ENCODE peak calls at places on chromosomes 6 and 20, in seven cellular contexts. M, K, B, X, S, A and G are unnamed samples.
A peak's percentile ranks its signal among the peaks of the same experiment; 100 is the strongest.

GRCh38 chr6:10196090-10196489 is 218.8 kb downstream of the TFAP2A start:
- DNase-seq in M (no peak), K (no peak), B (no peak), X (no peak), S (no peak), A (no peak), G (no peak)

GRCh38 chr20:62516345-62516744 is 40.5 kb upstream of the GATA5 start:
- DNase-seq in M (no peak), K (no peak), B (no peak), X (no peak), S (peak; percentile 68), A (no peak), G (no peak)

GRCh38 chr6:93644611-93645010 is 225.3 kb upstream of the EPHA7 start:
- DNase-seq in M (no peak), K (no peak), B (peak; percentile 26), X (no peak), S (no peak), A (peak; percentile 44), G (no peak)

GRCh38 chr20:51153867-51154707 is 131.2 kb upstream of the KCNG1 start:
- DNase-seq in M (no peak), K (no peak), B (no peak), X (no peak), S (no peak), A (no peak), G (peak; percentile 60)

GRCh38 chr6:167870321-167870720 is 43.6 kb downstream of the AFDN start:
- DNase-seq in M (no peak), K (no peak), B (no peak), X (no peak), S (no peak), A (no peak), G (no peak)

GRCh38 chr6:14975124-14975815 is 270.6 kb upstream of the JARID2 start:
- DNase-seq in M (no peak), K (no peak), B (peak; percentile 29), X (no peak), S (no peak), A (no peak), G (no peak)

GRCh38 chr20:13102237-13102636 is 93.5 kb downstream of the SPTLC3 start:
- DNase-seq in M (no peak), K (no peak), B (no peak), X (no peak), S (no peak), A (no peak), G (no peak)

GRCh38 chr20:51387125-51387865 is 155.2 kb downstream of the NFATC2 start:
- DNase-seq in M (no peak), K (no peak), B (no peak), X (no peak), S (no peak), A (no peak), G (no peak)

GRCh38 chr6:30761791-30762429 is 17.6 kb upstream of the IER3 start:
- DNase-seq in M (no peak), K (no peak), B (no peak), X (no peak), S (no peak), A (no peak), G (no peak)

GRCh38 chr6:21559238-21559637 is 34.3 kb upstream of the SOX4 start:
- DNase-seq in M (no peak), K (no peak), B (no peak), X (no peak), S (no peak), A (no peak), G (no peak)

GRCh38 chr20:46207783-46208182 is 89.7 kb downstream of the CD40 start:
- DNase-seq in M (no peak), K (no peak), B (no peak), X (no peak), S (no peak), A (no peak), G (no peak)

GRCh38 chr6:115977220-115977619 is 83.5 kb downstream of the FRK start:
- DNase-seq in M (no peak), K (no peak), B (no peak), X (no peak), S (no peak), A (no peak), G (no peak)

GRCh38 chr6:17672064-17672718 is 34.5 kb downstream of the NUP153 start:
- DNase-seq in M (no peak), K (no peak), B (no peak), X (no peak), S (no peak), A (no peak), G (no peak)

GRCh38 chr6:134058622-134059366 is 6.4 kb upstream of the SLC2A12 start:
- DNase-seq in M (no peak), K (no peak), B (no peak), X (peak; percentile 63), S (no peak), A (no peak), G (no peak)

DNA sequence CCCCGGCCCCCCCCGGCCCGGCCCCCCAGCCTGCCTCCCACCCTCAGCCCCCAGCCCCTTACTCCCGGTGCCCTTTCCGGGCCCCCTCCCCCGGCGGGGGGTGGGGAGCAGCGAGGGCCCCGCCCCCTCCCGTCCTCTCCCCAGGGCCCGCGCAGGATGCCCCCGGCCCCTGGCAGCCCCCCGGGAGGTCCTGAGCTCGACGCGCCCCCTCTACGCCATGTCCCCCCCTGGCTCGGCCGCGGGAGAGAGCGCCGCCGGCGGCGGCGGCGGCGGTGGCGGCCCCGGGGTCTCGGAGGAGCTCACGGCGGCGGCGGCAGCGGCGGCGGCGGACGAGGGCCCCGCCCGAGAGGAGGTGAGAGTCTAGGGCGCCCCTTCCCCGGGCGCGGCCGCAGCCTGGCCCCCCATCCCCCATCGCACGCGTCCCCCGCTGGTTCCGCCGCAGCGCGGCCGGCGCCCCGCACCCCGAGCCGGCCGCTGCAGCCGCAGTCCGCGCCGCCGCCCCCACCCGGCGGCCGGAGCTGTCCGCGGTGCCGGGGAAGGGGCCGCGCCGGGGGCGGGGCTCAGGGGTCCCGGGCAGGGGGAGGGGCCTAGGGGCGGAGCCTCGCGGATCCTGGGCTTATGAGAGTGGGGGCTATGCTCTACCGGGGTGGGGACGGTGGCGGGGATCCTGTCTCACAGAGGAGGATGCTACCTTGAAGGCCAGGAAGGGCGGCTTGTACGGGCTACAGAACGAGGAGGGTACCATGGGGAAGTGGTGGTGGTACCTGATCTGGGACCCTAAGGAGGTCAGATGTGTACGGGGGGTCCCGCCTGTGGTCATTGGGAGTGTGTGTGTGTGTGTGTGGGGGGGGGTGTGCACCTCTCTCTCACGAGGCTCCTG is 516 bp downstream of the TMEM151B start:
- DNase-seq in M (no peak), K (no peak), B (no peak), X (no peak), S (peak; percentile 83), A (peak; percentile 55), G (no peak)
- TF ChIP-seq CTCF in M (no peak), K (no peak), B (no peak), X (no peak), S (no peak), A (no peak), G (no peak)

DNA sequence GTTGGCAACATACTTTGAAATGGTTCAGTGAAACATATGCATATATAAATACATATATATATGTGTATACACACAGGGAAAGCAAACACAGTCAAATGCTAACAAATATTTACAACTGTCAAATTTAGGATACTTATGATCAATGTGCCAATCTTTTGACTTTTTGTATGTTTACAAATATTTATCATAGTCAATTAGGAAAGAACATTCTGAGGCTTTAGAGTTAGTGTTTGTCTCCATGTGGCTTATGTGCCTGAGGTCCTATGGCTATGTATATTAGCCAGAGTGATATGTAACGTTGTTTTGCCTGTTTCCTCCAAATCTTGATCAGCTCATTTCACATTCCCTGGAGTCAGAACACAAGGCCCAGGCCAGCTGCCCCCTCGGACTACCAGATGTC is 126.5 kb upstream of the MAN1A1 start:
- DNase-seq in M (no peak), K (no peak), B (no peak), X (no peak), S (no peak), A (no peak), G (no peak)
- H3K27ac ChIP-seq in M (no peak overlapping the region), K (no peak overlapping the region), B (no peak overlapping the region), X (no peak overlapping the region), S (no peak overlapping the region), A (no peak overlapping the region), G (no peak overlapping the region)

GRCh38 chr6:56927538-56928453 is 27.1 kb upstream of the BEND6 start:
- DNase-seq in M (no peak), K (no peak), B (no peak), X (no peak), S (no peak), A (no peak), G (no peak)

GRCh38 chr6:56922645-56923044 is 32.3 kb upstream of the BEND6 start:
- DNase-seq in M (no peak), K (no peak), B (no peak), X (no peak), S (no peak), A (no peak), G (no peak)

DNA sequence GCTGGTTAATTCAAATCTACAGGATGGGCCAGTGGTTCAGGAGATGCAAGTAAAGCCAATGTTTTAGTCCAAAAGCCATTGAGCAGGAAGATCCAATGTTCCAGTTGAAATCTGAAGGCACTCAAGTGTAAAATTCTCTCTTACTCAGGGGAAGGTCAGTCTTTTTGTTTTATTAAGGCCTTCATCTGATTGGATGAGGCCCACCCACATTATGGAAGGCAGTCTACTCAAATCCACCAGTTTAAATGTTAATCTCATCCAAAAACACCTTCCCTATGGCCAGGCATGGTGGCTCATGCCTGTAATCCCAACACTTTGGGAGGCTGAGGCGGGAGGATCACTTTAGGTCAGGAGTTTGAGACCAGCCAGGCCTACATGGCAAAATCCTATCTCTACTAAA is 31.3 kb upstream of the BEND6 start:
- DNase-seq in M (no peak), K (no peak), B (no peak), X (no peak), S (no peak), A (no peak), G (no peak)
- TF ChIP-seq CTCF in M (no peak), K (no peak), B (no peak), X (no peak), S (no peak), A (no peak), G (no peak)

DNA sequence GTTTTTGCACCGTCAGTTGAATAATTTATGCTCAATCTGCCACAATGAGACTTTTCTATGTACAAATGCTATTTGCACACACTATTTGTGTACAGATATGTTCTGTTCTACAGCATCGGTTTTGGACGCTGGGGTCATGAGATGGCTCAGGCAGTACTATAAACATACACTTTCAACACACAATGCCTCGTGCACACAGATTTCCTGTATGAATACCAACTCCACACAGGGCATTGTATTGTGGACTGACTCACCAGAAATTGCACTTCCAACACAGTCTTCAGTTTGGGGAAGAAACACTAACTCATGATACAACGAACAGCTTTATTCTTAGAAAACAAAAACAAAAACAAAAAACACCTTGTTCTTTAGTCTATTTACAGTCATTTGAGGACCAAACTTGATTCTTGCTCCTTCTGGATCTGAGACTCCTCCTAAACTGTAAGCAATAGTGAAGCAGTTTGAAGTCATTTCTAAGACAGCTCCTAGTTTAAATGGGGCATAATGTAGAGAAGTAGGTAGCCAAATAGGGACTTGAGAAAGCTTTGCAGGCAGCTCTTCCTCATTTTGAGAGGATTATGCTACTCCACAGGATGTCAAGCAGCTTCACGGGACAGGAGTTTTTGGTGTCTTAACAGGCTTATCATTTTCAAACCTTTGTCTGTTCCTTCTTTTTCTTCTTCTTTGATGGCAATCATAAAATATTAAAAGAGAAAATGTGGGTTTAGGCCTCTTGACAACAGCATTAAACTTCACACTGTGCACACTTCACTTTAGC is 33.7 kb downstream of the GJA10 start:
- DNase-seq in M (no peak), K (no peak), B (peak; percentile 45), X (peak; percentile 62), S (no peak), A (no peak), G (no peak)
- H3K27ac ChIP-seq in M (no peak overlapping the region), K (no peak overlapping the region), B (no peak overlapping the region), X (no peak overlapping the region), S (no peak overlapping the region), A (no peak overlapping the region), G (no peak overlapping the region)